ENCODE peak calls at places on chromosomes 6 and 20, in five cellular contexts. One of them, this sample, is unnamed.

GRCh38 chr6:114119056-114119455 is 148.1 kb upstream of the HDAC2 start:
- DNase-seq in brain microvascular endothelial cell: no peak
- DNase-seq in Peyer's patch: no peak
- DNase-seq in spleen: no peak
- DNase-seq in pancreas: no peak
- DNase-seq in this sample: no peak

GRCh38 chr20:8647868-8648495 is 420.9 kb upstream of the PLCB4 start:
- DNase-seq in brain microvascular endothelial cell: no peak
- DNase-seq in Peyer's patch: no peak
- DNase-seq in spleen: no peak
- DNase-seq in pancreas: no peak
- DNase-seq in this sample: no peak

GRCh38 chr6:150229775-150230561 is 87.1 kb downstream of the PPP1R14C start:
- DNase-seq in brain microvascular endothelial cell: no peak
- DNase-seq in Peyer's patch: no peak
- DNase-seq in spleen: no peak
- DNase-seq in pancreas: no peak
- DNase-seq in this sample: peak

GRCh38 chr6:115643762-115644161 is 416.9 kb downstream of the FRK start:
- DNase-seq in brain microvascular endothelial cell: no peak
- DNase-seq in Peyer's patch: no peak
- DNase-seq in spleen: no peak
- DNase-seq in pancreas: no peak
- DNase-seq in this sample: peak

GRCh38 chr6:27582928-27583725 is 110.2 kb upstream of the ZNF184 start:
- DNase-seq in brain microvascular endothelial cell: peak
- DNase-seq in Peyer's patch: no peak
- DNase-seq in spleen: no peak
- DNase-seq in pancreas: no peak
- DNase-seq in this sample: no peak

GRCh38 chr6:16337280-16337975 is 99.0 kb downstream of the GMPR start:
- DNase-seq in brain microvascular endothelial cell: peak
- DNase-seq in Peyer's patch: peak
- DNase-seq in spleen: peak
- DNase-seq in pancreas: peak
- DNase-seq in this sample: no peak

GRCh38 chr6:166411721-166412151 is 29.0 kb upstream of the MPC1 start:
- DNase-seq in brain microvascular endothelial cell: no peak
- DNase-seq in Peyer's patch: peak
- DNase-seq in spleen: no peak
- DNase-seq in pancreas: no peak
- DNase-seq in this sample: no peak

GRCh38 chr20:8132632-8133587 is 844 bp downstream of the PLCB1 start:
- DNase-seq in brain microvascular endothelial cell: no peak
- DNase-seq in Peyer's patch: peak
- DNase-seq in spleen: peak
- DNase-seq in pancreas: peak
- DNase-seq in this sample: no peak

GRCh38 chr20:37937686-37938085 is 34.8 kb downstream of the VSTM2L start:
- DNase-seq in brain microvascular endothelial cell: no peak
- DNase-seq in Peyer's patch: no peak
- DNase-seq in spleen: no peak
- DNase-seq in pancreas: peak
- DNase-seq in this sample: no peak

GRCh38 chr6:38056361-38056760 is 236.8 kb downstream of the ZFAND3 start:
- DNase-seq in brain microvascular endothelial cell: no peak
- DNase-seq in Peyer's patch: no peak
- DNase-seq in spleen: no peak
- DNase-seq in pancreas: no peak
- DNase-seq in this sample: no peak
- H3K27ac ChIP-seq in brain microvascular endothelial cell: no peak
- H3K27ac ChIP-seq in Peyer's patch: no peak
- H3K27ac ChIP-seq in spleen: no peak
- H3K27ac ChIP-seq in pancreas: no peak
- H3K27ac ChIP-seq in this sample: no peak

DNA sequence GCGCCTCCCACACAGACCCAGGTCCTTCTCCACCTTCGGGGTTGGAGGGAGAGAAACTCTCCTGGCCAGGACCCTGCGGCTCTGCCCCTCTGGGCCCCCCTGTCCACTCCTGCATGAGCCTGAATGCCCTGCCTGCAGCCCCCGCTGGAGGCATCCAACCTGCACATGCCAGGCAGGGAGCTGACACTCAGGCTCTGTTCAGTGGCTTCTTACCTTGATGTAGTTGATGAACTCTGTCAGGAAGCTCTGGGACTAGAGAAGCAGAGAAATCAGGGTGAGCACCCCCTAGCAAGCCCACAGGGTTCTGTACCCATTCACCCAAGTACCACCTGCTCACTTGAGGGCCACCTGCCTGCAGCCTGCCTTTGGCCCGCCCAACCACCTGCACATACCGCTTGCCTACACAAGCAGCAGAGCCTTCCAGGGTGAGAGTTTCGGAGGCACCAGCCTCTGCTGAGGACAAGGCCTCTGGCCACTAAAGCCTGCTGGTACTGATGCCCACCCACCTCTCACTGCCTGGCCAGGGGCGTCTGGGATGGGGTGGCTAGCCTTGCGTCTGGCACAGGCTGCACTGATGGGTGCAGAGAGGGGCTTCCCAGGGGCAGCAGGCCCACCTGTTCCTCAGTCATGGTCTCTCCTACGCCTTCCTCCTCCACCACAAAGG is 9.7 kb downstream of the DDRGK1 start:
- DNase-seq in brain microvascular endothelial cell: no peak
- DNase-seq in Peyer's patch: no peak
- DNase-seq in spleen: peak
- DNase-seq in pancreas: peak
- DNase-seq in this sample: no peak
- H3K27ac ChIP-seq in brain microvascular endothelial cell: no peak
- H3K27ac ChIP-seq in Peyer's patch: no peak
- H3K27ac ChIP-seq in spleen: no peak
- H3K27ac ChIP-seq in pancreas: no peak
- H3K27ac ChIP-seq in this sample: no peak

GRCh38 chr20:31693402-31693801 is 29.3 kb downstream of the BCL2L1 start:
- DNase-seq in brain microvascular endothelial cell: no peak
- DNase-seq in Peyer's patch: no peak
- DNase-seq in spleen: no peak
- DNase-seq in pancreas: no peak
- DNase-seq in this sample: no peak
- H3K27ac ChIP-seq in brain microvascular endothelial cell: no peak
- H3K27ac ChIP-seq in Peyer's patch: no peak
- H3K27ac ChIP-seq in spleen: no peak
- H3K27ac ChIP-seq in pancreas: no peak
- H3K27ac ChIP-seq in this sample: peak

DNA sequence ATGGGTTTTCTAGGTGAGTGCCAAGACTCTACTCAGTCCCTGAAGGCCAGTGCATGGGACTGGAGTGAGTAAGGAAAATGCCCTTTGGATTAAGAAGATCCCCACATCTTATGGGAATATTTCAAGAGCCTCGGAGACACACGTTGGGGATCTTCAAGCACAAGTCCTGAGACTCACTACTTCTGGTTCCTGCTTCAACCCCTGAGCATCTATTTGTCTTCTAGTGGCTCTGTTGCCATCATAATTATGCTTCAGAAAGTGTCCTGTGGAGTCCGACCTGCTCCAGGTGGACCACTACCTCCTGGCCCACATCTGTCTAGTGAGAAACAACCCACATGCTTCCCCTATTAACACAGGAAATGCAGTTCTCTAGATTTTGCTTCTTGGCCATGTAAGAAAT is at the start of gene OR5V1:
- DNase-seq in brain microvascular endothelial cell: no peak
- DNase-seq in Peyer's patch: no peak
- DNase-seq in spleen: no peak
- DNase-seq in pancreas: no peak
- DNase-seq in this sample: no peak
- H3K27ac ChIP-seq in brain microvascular endothelial cell: no peak
- H3K27ac ChIP-seq in Peyer's patch: no peak
- H3K27ac ChIP-seq in spleen: no peak
- H3K27ac ChIP-seq in pancreas: no peak
- H3K27ac ChIP-seq in this sample: no peak

GRCh38 chr6:82030761-82031160 is 216.8 kb downstream of the IBTK start:
- DNase-seq in brain microvascular endothelial cell: no peak
- DNase-seq in Peyer's patch: no peak
- DNase-seq in spleen: no peak
- DNase-seq in pancreas: no peak
- DNase-seq in this sample: no peak
- H3K27ac ChIP-seq in brain microvascular endothelial cell: no peak
- H3K27ac ChIP-seq in Peyer's patch: no peak
- H3K27ac ChIP-seq in spleen: no peak
- H3K27ac ChIP-seq in pancreas: no peak
- H3K27ac ChIP-seq in this sample: peak

DNA sequence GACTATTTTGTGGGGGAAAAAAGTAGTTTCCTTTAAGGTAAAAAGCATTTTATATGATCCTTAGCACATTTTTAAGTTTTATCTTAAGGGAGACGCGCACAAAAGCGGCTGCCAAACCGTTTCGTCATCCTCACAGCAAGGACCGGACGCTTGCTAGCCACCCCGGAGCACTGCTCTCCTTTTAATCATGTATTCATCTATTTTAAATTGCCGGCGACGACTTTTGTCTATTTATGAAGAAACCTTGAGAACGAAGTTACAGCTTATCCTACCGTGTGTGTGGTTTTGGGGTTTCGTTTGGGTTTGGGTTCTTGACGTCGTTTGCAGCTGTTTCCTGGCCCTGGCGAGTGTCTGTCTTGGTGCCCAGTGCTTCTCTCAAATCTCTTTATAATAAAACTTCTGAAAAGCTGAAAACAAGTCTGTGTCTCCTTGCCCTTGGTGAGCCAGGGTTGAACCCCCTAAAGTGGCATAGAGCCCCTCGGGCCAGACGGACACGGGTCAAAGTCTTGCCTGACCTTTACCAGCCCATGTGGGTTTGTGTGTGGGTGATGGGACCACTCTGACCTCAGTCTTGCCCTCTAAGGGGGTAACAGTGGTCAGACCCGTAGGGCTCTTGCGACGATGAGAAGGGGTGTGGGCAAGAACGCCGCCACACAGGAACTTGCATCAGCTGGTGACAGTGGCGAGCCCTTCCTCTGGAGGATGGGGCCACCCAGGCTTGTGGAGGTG is 117.6 kb downstream of the JPH2 start:
- DNase-seq in brain microvascular endothelial cell: no peak
- DNase-seq in Peyer's patch: peak
- DNase-seq in spleen: peak
- DNase-seq in pancreas: no peak
- DNase-seq in this sample: no peak
- H3K27ac ChIP-seq in brain microvascular endothelial cell: no peak
- H3K27ac ChIP-seq in Peyer's patch: peak
- H3K27ac ChIP-seq in spleen: peak
- H3K27ac ChIP-seq in pancreas: no peak
- H3K27ac ChIP-seq in this sample: no peak

This sample was measured in epithelial cell of prostate.